ENCODE peak calls at places on chromosomes 13 and 19, in five cellular contexts. H, O, G, J and N are unnamed samples.

GRCh38 chr13:78680064-78680463 is 21.1 kb upstream of the OBI1 start:
- DNase-seq in H (no peak), O (no peak), G (no peak), J (no peak), N (no peak)

GRCh38 chr13:33276581-33276980 is 9.0 kb downstream of the STARD13 start:
- DNase-seq in H (peak; percentile 89), O (peak; percentile 90), G (no peak), J (no peak), N (no peak)

GRCh38 chr19:49643466-49643865 is 1.5 kb downstream of the SCAF1 start:
- DNase-seq in H (no peak), O (no peak), G (no peak), J (peak; percentile 35), N (no peak)

GRCh38 chr13:51257187-51257586 is 35.0 kb downstream of the FAM124A start:
- DNase-seq in H (no peak), O (no peak), G (no peak), J (no peak), N (no peak)

GRCh38 chr13:20295956-20296355 is 63.8 kb upstream of the GJB6 start:
- DNase-seq in H (no peak), O (no peak), G (no peak), J (no peak), N (no peak)

GRCh38 chr19:39310558-39311311 is 9.9 kb downstream of the LRFN1 start:
- DNase-seq in H (peak; percentile 15), O (no peak), G (no peak), J (peak; percentile 22), N (no peak)

GRCh38 chr19:47661571-47661970 is 51.7 kb upstream of the EHD2 start:
- DNase-seq in H (no peak), O (no peak), G (no peak), J (peak; percentile 18), N (no peak)

GRCh38 chr13:112626761-112627160 is 38.8 kb upstream of the TUBGCP3 start:
- DNase-seq in H (no peak), O (no peak), G (no peak), J (no peak), N (no peak)

GRCh38 chr19:46691948-46692347 is 25.0 kb downstream of the PRKD2 start:
- DNase-seq in H (no peak), O (no peak), G (no peak), J (no peak), N (no peak)

GRCh38 chr19:16572332-16573211 is at the start of gene SLC35E1:
- DNase-seq in H (peak; percentile 88), O (peak; percentile 94), G (peak; percentile 93), J (peak; percentile 97), N (peak; percentile 96)

GRCh38 chr13:107275945-107276614 is 708.1 kb upstream of the ARGLU1 start:
- DNase-seq in H (no peak), O (no peak), G (no peak), J (peak; percentile 48), N (peak; percentile 11)

GRCh38 chr13:30872685-30873443 is 33.2 kb upstream of the MEDAG start:
- DNase-seq in H (peak; percentile 93), O (peak; percentile 95), G (no peak), J (peak; percentile 95), N (peak; percentile 35)

GRCh38 chr19:33661336-33661735 is 39.6 kb downstream of the CHST8 start:
- DNase-seq in H (no peak), O (no peak), G (no peak), J (no peak), N (no peak)

DNA sequence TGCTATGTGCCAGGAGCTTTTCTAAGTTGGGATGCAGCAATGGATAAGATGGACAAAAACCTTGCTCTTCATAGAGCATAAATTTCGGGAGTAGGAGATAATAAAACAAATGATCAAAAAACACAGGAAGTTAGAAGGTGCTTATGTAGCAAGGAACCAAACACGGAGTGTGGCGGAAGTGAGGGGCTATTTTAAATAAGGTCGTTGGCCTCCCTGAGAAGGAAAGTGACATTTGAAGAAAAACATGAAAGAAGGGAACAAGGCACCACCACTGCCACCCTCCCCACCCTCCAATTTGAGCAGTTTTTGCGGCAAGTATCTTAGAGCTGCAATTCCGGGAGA is 3.2 kb upstream of the GSX1 start:
- DNase-seq in H (no peak), O (no peak), G (no peak), J (no peak), N (no peak)
- TF ChIP-seq EZH2 in H (no peak), O (no peak), G (no peak), J (peak; percentile 65), N (peak; percentile 68)

GRCh38 chr19:40510526-40511115 is 43.8 kb downstream of the SPTBN4 start:
- DNase-seq in H (peak; percentile 33), O (peak; percentile 51), G (no peak), J (peak; percentile 10), N (no peak)

GRCh38 chr19:40512473-40513344 is 45.9 kb downstream of the SPTBN4 start:
- DNase-seq in H (no peak), O (peak; percentile 34), G (peak; percentile 77), J (peak; percentile 65), N (peak; percentile 52)

GRCh38 chr19:40513345-40513678 is 46.5 kb downstream of the SPTBN4 start:
- DNase-seq in H (no peak), O (no peak), G (no peak), J (no peak), N (no peak)

GRCh38 chr19:40512110-40512472 is 45.3 kb downstream of the SPTBN4 start:
- DNase-seq in H (no peak), O (no peak), G (no peak), J (no peak), N (no peak)

GRCh38 chr19:40511487-40511886 is 44.7 kb downstream of the SPTBN4 start:
- DNase-seq in H (no peak), O (no peak), G (no peak), J (no peak), N (no peak)
- TF ChIP-seq EZH2 in H (no peak), O (no peak), G (no peak), J (no peak), N (no peak)

GRCh38 chr19:43777163-43777700 is 3.5 kb downstream of the KCNN4 start:
- DNase-seq in H (peak; percentile 65), O (peak; percentile 82), G (no peak), J (peak; percentile 37), N (peak; percentile 35)

GRCh38 chr19:43775299-43775890 is 5.4 kb downstream of the KCNN4 start:
- DNase-seq in H (no peak), O (no peak), G (no peak), J (no peak), N (no peak)

GRCh38 chr19:43776285-43776684 is 4.5 kb downstream of the KCNN4 start:
- DNase-seq in H (no peak), O (no peak), G (no peak), J (no peak), N (no peak)

GRCh38 chr19:43773725-43774102 is 7.1 kb downstream of the KCNN4 start:
- DNase-seq in H (no peak), O (no peak), G (no peak), J (no peak), N (no peak)

GRCh38 chr19:43774103-43774939 is 6.5 kb downstream of the KCNN4 start:
- DNase-seq in H (peak; percentile 53), O (peak; percentile 72), G (peak; percentile 84), J (peak; percentile 79), N (no peak)
- TF ChIP-seq EZH2 in H (no peak), O (no peak), G (peak; percentile 30), J (no peak), N (no peak)

GRCh38 chr19:588758-589692 is 656 bp upstream of the HCN2 start:
- DNase-seq in H (no peak), O (no peak), G (no peak), J (peak; percentile 46), N (no peak)
- TF ChIP-seq EZH2 in H (peak; percentile 50), O (peak; percentile 43), G (no peak), J (no peak), N (no peak)

DNA sequence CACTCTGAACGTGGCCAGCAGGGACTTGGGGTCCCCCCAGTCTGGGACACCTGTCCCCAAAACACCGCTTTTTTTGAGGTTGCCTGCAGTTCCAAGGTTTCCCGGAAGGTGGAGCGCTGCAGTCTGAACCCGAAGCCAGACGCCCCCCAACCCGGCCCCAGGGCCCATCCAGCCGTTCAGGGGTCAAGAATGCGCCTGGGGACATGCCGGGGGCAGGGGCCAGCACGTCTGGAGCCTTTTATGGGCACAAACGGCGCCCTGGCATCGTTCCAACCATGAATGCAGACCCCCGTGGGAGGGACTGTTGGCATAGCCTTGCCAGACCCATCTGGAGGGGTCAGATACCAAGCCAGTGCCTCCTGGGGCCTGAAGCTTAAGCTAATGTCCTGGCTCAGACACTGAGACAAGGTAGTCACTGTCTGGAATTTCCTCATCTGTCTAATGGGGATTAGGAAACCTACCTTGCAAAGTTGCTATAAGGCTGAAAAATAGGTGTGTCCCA is 6.9 kb downstream of the S1PR5 start:
- DNase-seq in H (no peak), O (no peak), G (peak; percentile 98), J (peak; percentile 30), N (peak; percentile 72)
- TF ChIP-seq EZH2 in H (no peak), O (no peak), G (no peak), J (no peak), N (no peak)

GRCh38 chr19:3577741-3578344 is 5.1 kb downstream of the HMG20B start:
- DNase-seq in H (no peak), O (no peak), G (peak; percentile 89), J (no peak), N (no peak)
- TF ChIP-seq EZH2 in H (no peak), O (no peak), G (no peak), J (no peak), N (no peak)

GRCh38 chr19:13095393-13095784 is 7.3 kb downstream of the LYL1 start:
- DNase-seq in H (no peak), O (no peak), G (no peak), J (no peak), N (no peak)
- TF ChIP-seq EZH2 in H (no peak), O (no peak), G (no peak), J (no peak), N (no peak)

GRCh38 chr13:27794921-27795717 is 2.8 kb downstream of the GSX1 start:
- DNase-seq in H (no peak), O (no peak), G (peak; percentile 68), J (no peak), N (no peak)

GRCh38 chr13:27793377-27794074 is 1.2 kb downstream of the GSX1 start:
- DNase-seq in H (no peak), O (no peak), G (peak; percentile 66), J (no peak), N (peak; percentile 28)

GRCh38 chr13:27795718-27796019 is 3.4 kb downstream of the GSX1 start:
- DNase-seq in H (no peak), O (no peak), G (no peak), J (no peak), N (no peak)

GRCh38 chr13:27792393-27793218 is at the start of gene GSX1:
- DNase-seq in H (peak; percentile 63), O (peak; percentile 69), G (peak; percentile 87), J (peak; percentile 86), N (peak; percentile 79)

DNA sequence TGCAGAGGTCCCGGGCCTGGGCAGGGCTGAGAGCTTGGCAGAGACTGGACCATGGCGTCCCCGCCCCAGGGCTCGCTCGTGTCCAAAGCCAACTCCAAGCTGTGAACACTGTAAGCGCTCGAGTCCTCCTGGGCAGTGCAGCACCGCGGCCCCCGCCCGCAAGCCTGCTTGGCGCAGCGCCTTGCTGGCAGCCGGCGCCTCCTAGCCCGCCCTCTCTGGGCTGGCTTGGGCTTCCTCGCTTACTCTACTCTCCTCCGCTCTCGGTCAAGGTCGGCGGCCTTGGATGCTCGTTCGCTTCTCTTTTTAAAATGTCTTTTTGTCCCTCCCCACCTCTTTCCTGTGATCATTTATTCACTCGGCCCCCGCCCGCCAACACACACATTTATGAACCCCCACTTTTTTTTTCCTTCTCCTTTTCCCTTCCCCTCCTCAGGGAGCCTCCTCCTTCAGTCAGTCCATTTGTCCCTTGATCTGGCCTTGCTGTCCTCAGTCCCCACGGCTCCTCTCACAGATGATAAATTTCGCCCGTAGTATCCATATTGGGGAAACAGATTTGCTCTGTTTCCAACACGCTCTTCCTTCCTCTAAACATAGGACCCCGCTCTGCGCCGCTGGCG is 1.9 kb downstream of the GSX1 start:
- DNase-seq in H (no peak), O (no peak), G (peak; percentile 61), J (no peak), N (no peak)
- TF ChIP-seq EZH2 in H (peak; percentile 72), O (no peak), G (peak; percentile 64), J (no peak), N (no peak)